ENCODE peak calls at places on chromosomes 16 and 17, in nine cellular contexts. U is body of pancreas, O is WERI-Rb-1, V is neural crest cell, S is B cell, E is tibial nerve, W is lower leg skin, I is left ventricle myocardium inferior, Y is psoas muscle. Q is an unnamed sample.

GRCh38 chr17:4378626-4379025 is 12.2 kb upstream of the UBE2G1 start:
- DNase-seq in W (no peak), O (no peak), U (no peak), V (no peak), E (no peak), S (no peak), Y (no peak), I (no peak), Q (no peak)

GRCh38 chr16:55499281-55499680 is 9.6 kb upstream of the LPCAT2 start:
- DNase-seq in W (peak), S (no peak), V (no peak), U (no peak), I (no peak), O (no peak), Y (no peak), E (peak), Q (no peak)

GRCh38 chr16:58948244-58948643 is 214.1 kb upstream of the GOT2 start:
- DNase-seq in E (no peak), Y (no peak), W (no peak), O (no peak), V (no peak), U (no peak), S (no peak), I (no peak), Q (no peak)

GRCh38 chr17:17126131-17127110 is 79.7 kb downstream of the PLD6 start:
- DNase-seq in U (no peak), I (no peak), O (no peak), E (no peak), Y (no peak), V (no peak), W (no peak), S (no peak), Q (no peak)

GRCh38 chr16:24748242-24748641 is 18.8 kb downstream of the TNRC6A start:
- DNase-seq in V (no peak), O (no peak), Y (no peak), E (peak), I (no peak), W (no peak), U (peak), S (no peak), Q (no peak)

GRCh38 chr17:41666336-41666680 is 22.4 kb upstream of the EIF1 start:
- DNase-seq in E (no peak), O (peak), I (no peak), V (no peak), W (no peak), U (peak), Y (peak), S (peak), Q (no peak)

GRCh38 chr16:20987049-20987448 is 86.5 kb downstream of the LYRM1 start:
- DNase-seq in U (no peak), W (peak), S (no peak), E (no peak), Y (no peak), V (no peak), O (no peak), I (no peak), Q (no peak)

GRCh38 chr17:80826955-80827645 is 164.5 kb upstream of the CHMP6 start:
- DNase-seq in V (no peak), I (no peak), U (no peak), S (no peak), E (peak), O (no peak), Y (peak), W (peak), Q (no peak)

GRCh38 chr16:56355786-56356275 is 69.5 kb downstream of the AMFR start:
- DNase-seq in Y (no peak), O (no peak), V (no peak), U (no peak), S (no peak), W (peak), I (peak), E (no peak), Q (no peak)

GRCh38 chr17:80737106-80738019 is 192.7 kb downstream of the RPTOR start:
- DNase-seq in S (peak), U (no peak), Y (no peak), E (no peak), I (no peak), V (no peak), O (no peak), W (no peak), Q (no peak)

GRCh38 chr17:57830880-57831279 is 19.0 kb downstream of the MRPS23 start:
- DNase-seq in I (no peak), Y (no peak), V (no peak), U (no peak), W (no peak), O (peak), E (no peak), S (no peak), Q (no peak)

GRCh38 chr16:88366704-88367047 is 16.1 kb upstream of the ZNF469 start:
- DNase-seq in V (no peak), I (no peak), O (no peak), W (no peak), E (no peak), S (no peak), Y (no peak), U (no peak), Q (no peak)

GRCh38 chr16:53608094-53608493 is 95.6 kb downstream of the RPGRIP1L start:
- DNase-seq in W (no peak), Y (no peak), O (no peak), V (no peak), S (no peak), U (no peak), I (no peak), E (no peak), Q (no peak)

GRCh38 chr17:62888148-62888547 is 77.9 kb upstream of the TANC2 start:
- DNase-seq in S (no peak), I (no peak), E (no peak), Y (no peak), W (no peak), U (no peak), O (no peak), V (no peak), Q (no peak)

GRCh38 chr17:37762669-37763068 is 17.8 kb upstream of the HNF1B start:
- DNase-seq in O (no peak), E (no peak), U (no peak), W (no peak), Y (no peak), V (no peak), I (no peak), S (no peak), Q (no peak)

GRCh38 chr16:51151951-51152663 is 1.0 kb upstream of the SALL1 start:
- DNase-seq in W (peak), U (peak), E (peak), O (peak), V (peak), Y (no peak), I (no peak), S (no peak), Q (no peak)

GRCh38 chr16:11131706-11132105 is 124.3 kb downstream of the SOCS1 start:
- DNase-seq in O (no peak), U (no peak), I (peak), E (no peak), S (no peak), Y (no peak), W (no peak), V (no peak), Q (no peak)

GRCh38 chr16:68300736-68301459 is 9.8 kb downstream of the SLC7A6OS start:
- DNase-seq in E (no peak), Y (no peak), U (no peak), I (no peak), W (no peak), V (no peak), O (no peak), S (no peak), Q (no peak)

GRCh38 chr17:65175952-65176351 is 38.8 kb downstream of the RGS9 start:
- DNase-seq in S (no peak), Y (no peak), O (no peak), U (no peak), E (no peak), V (no peak), W (no peak), I (no peak), Q (no peak)

GRCh38 chr16:55367301-55367745 is 43.3 kb downstream of the IRX6 start:
- DNase-seq in U (no peak), W (no peak), S (no peak), E (no peak), O (no peak), I (no peak), Y (no peak), V (no peak), Q (no peak)

GRCh38 chr16:3094289-3095027 is 4.6 kb downstream of the ZSCAN10 start:
- DNase-seq in Y (no peak), O (peak), V (no peak), I (no peak), E (no peak), U (peak), W (no peak), S (peak), Q (no peak)

GRCh38 chr17:64694207-64694606 is 32.1 kb upstream of the SMURF2 start:
- DNase-seq in U (peak), E (peak), S (no peak), V (no peak), I (peak), W (peak), Y (peak), O (no peak), Q (no peak)

GRCh38 chr17:77537566-77537965 is 396.8 kb downstream of the SEC14L1 start:
- DNase-seq in W (no peak), O (no peak), V (no peak), U (no peak), E (no peak), I (no peak), Y (no peak), S (no peak), Q (no peak)

GRCh38 chr17:9529033-9529748 is 46.4 kb downstream of the STX8 start:
- DNase-seq in W (no peak), E (no peak), I (no peak), U (no peak), V (no peak), O (no peak), S (no peak), Y (no peak), Q (no peak)

GRCh38 chr16:8956265-8957060 is 7.2 kb downstream of the USP7 start:
- DNase-seq in O (no peak), W (peak), U (no peak), V (no peak), E (peak), Y (peak), I (no peak), S (no peak), Q (no peak)

GRCh38 chr17:67974186-67974585 is 22.1 kb downstream of the C17orf58 start:
- DNase-seq in V (no peak), Y (no peak), O (no peak), I (no peak), W (no peak), E (no peak), U (no peak), S (no peak), Q (no peak)

GRCh38 chr16:14377326-14377725 is 252.7 kb downstream of the PARN start:
- DNase-seq in O (no peak), S (no peak), I (no peak), U (no peak), W (no peak), V (no peak), Y (no peak), E (no peak), Q (no peak)

GRCh38 chr17:43564080-43564594 is 18.0 kb upstream of the ETV4 start:
- DNase-seq in U (no peak), W (no peak), V (no peak), Y (no peak), E (no peak), O (no peak), I (no peak), S (no peak), Q (no peak)

GRCh38 chr17:74823176-74823495 is 36.5 kb downstream of the GRIN2C start:
- DNase-seq in O (peak), V (no peak), W (no peak), S (no peak), E (no peak), I (no peak), Y (no peak), U (no peak), Q (no peak)
- TF ChIP-seq CTCF in O (no peak), V (no peak), W (no peak), S (no peak), E (no peak), I (no peak), Y (no peak), U (no peak), Q (no peak)

GRCh38 chr16:60204221-60204620 is 1470.1 kb upstream of the GOT2 start:
- DNase-seq in I (no peak), W (no peak), Y (no peak), E (no peak), U (no peak), S (no peak), O (no peak), V (no peak), Q (no peak)

GRCh38 chr16:60199154-60199553 is 1465.0 kb upstream of the GOT2 start:
- DNase-seq in O (no peak), E (no peak), Y (no peak), W (no peak), S (no peak), U (no peak), V (no peak), I (no peak), Q (no peak)

GRCh38 chr16:60200161-60200560 is 1466.0 kb upstream of the GOT2 start:
- DNase-seq in Y (no peak), E (no peak), W (no peak), U (no peak), I (no peak), V (no peak), S (no peak), O (no peak), Q (no peak)

GRCh38 chr16:60206511-60206910 is 1472.4 kb upstream of the GOT2 start:
- DNase-seq in S (no peak), O (no peak), V (no peak), I (no peak), E (no peak), U (no peak), W (no peak), Y (no peak), Q (no peak)

DNA sequence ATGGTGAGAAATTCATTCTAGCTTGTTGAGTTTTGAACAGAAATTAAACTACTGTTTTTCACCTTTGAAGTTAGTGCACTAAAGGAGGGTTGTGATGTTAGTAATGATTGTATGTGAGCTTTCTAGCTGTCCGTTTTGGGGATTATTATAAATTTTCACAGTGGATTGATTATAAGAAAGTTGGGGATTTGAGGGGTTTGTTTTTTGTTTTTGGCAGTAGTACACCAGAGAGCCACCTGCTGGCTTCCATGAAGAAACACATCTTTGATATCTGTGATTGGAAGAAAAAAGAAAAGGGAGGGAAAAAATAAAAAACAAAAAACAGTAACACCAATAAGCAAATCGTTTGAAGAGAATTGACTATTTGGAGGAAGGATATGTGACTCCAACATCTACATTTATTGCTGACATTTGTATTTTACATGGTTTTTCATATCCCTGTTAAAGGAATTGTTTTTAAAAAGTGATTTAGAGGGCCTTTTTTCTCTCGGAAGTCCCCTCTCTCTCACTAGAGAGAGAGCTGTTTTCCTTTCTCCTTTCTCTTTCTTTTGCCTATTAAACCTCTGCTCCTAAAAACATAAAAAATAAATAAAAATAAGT is 1469.5 kb upstream of the GOT2 start:
- DNase-seq in I (no peak), O (no peak), Y (no peak), U (no peak), S (no peak), V (no peak), W (no peak), E (no peak), Q (no peak)
- TF ChIP-seq CTCF in I (peak), O (peak), Y (no peak), U (peak), S (no peak), V (peak), W (no peak), E (peak), Q (no peak)

GRCh38 chr16:578232-578869 is 8.6 kb downstream of the PIGQ start:
- DNase-seq in O (no peak), S (no peak), W (no peak), E (no peak), I (no peak), U (no peak), V (no peak), Y (no peak), Q (no peak)

GRCh38 chr16:576197-576822 is 6.5 kb downstream of the PIGQ start:
- DNase-seq in O (no peak), E (no peak), Y (no peak), S (no peak), U (no peak), I (no peak), V (no peak), W (no peak), Q (no peak)

GRCh38 chr16:575354-576196 is 5.8 kb downstream of the PIGQ start:
- DNase-seq in V (no peak), O (no peak), I (no peak), E (no peak), W (no peak), U (no peak), Y (no peak), S (no peak), Q (no peak)

GRCh38 chr16:577796-578195 is 8.0 kb downstream of the PIGQ start:
- DNase-seq in V (no peak), Y (no peak), S (no peak), E (no peak), W (no peak), U (no peak), I (no peak), O (no peak), Q (no peak)

DNA sequence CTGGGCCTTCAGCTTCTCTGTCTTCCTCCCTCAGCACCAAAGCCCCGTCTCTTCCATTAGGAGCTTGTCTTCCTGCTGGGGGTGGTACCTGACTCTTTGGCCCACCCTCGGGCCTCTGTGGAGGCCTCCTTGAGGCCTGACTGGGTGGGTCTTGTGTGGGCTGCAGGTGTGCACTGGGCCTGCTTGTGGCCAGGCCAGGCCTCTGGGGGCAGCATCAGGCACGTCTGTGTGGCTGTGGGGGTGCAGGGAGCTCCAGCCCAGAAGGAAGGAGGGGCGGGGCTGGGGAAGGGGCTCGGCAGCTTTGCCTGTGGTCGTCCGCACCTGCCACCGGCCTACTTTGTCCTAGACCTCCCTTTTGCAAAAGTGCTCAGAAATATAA is 7.0 kb downstream of the PIGQ start:
- DNase-seq in W (no peak), E (no peak), I (no peak), U (no peak), V (no peak), S (no peak), O (peak), Y (no peak), Q (no peak)
- TF ChIP-seq CTCF in W (no peak), E (no peak), I (no peak), U (no peak), V (no peak), S (no peak), O (peak), Y (no peak), Q (no peak)

DNA sequence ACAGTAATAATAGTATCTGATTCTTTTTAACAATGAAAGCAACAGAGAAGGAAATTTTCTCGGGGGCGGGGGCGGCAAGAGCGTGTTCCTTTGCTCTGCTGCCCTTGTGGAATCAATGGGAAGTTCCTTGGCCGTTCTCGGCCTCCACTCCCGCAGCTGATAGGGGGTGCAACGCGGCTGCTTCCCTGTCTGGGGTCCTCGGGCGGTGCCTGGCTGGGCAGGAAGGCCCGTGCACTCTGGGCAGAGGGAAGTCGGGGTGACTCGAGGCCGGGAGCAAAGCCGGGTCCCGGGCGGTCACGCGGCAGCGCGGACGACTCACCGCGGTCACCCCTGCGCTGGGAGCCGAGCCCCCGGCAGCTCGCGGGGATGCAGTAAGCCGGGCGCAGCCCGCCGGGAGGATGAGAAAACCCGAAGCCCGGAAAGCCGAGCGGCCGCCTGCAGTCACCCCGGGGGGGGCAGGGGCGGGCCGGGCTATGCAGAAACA is 2.5 kb downstream of the TUBB3 start:
- DNase-seq in I (no peak), V (no peak), S (no peak), Y (no peak), U (no peak), O (no peak), E (no peak), W (no peak), Q (no peak)
- TF ChIP-seq CTCF in I (no peak), V (no peak), S (no peak), Y (no peak), U (no peak), O (no peak), E (no peak), W (no peak), Q (no peak)

DNA sequence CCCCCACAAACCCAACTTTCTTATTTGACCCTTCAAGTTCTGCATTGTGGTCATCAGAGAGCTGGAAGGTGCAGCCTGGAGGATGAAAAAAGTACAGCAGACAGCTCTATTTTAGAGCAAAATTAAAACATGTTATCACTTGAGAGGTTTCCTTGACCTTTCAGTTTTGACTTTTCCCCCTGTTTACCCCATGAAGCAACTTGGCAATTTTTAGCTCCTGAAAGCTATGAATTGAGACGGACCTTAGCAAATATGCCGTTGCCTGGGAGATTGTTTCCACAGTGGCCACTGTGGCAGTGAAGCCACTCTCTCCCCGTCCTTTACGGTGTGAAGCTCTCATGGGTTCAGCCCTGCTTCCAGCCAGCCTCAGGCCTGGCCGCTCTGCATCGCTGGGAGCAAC is 398.6 kb downstream of the CPPED1 start:
- DNase-seq in O (no peak), V (no peak), Y (no peak), U (no peak), S (no peak), I (no peak), W (no peak), E (no peak), Q (no peak)
- TF ChIP-seq CTCF in O (no peak), V (no peak), Y (no peak), U (no peak), S (no peak), I (no peak), W (no peak), E (no peak), Q (no peak)

GRCh38 chr16:78770353-78771091 is 671.1 kb downstream of the WWOX start:
- DNase-seq in W (peak), S (peak), E (peak), Y (peak), U (peak), O (peak), V (peak), I (peak), Q (no peak)
- TF ChIP-seq CTCF in W (no peak), S (peak), E (peak), Y (peak), U (peak), O (peak), V (peak), I (peak), Q (peak)

DNA sequence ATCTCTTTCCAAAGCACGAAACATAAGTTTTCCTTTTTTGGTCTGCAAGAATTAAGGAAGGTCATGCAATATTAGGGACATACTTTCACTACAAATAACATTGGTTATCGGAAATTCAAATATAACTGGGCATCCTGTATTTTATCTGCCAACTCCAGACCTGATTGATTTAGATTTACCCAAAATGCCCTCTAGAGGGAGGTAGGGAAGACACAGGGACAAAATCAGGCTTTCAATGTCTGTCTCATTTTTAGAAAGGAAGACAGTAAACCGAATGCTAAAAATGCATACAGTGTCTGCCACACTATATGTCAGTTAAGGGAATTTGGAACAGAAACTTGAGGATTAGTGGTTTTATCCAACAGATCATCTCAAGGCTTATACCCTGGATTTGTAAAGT is 161.7 kb upstream of the SOX9 start:
- DNase-seq in Y (no peak), O (no peak), W (no peak), V (no peak), S (no peak), U (no peak), I (no peak), E (no peak), Q (no peak)
- TF ChIP-seq CTCF in Y (peak), O (peak), W (no peak), V (peak), S (no peak), U (peak), I (peak), E (no peak), Q (no peak)

Q was measured in esophagus squamous epithelium.